ENCODE peak calls at places on chromosome 3, in eight cellular contexts. One of them, this sample, is unnamed.

GRCh38 chr3:36960502-36960901 is 15.6 kb upstream of the TRANK1 start:
- DNase-seq in GM06990: no peak
- DNase-seq in choroid plexus epithelial cell: no peak
- DNase-seq in astrocyte: no peak
- DNase-seq in endodermal cell: no peak
- DNase-seq in body of pancreas: no peak
- DNase-seq in fibroblast of the aortic adventitia: no peak
- DNase-seq in neural progenitor cell: no peak
- DNase-seq in this sample: no peak

GRCh38 chr3:150376001-150376848 is 31.9 kb upstream of the TSC22D2 start:
- DNase-seq in body of pancreas: peak
- DNase-seq in endodermal cell: no peak
- DNase-seq in neural progenitor cell: no peak
- DNase-seq in astrocyte: no peak
- DNase-seq in GM06990: no peak
- DNase-seq in fibroblast of the aortic adventitia: peak
- DNase-seq in choroid plexus epithelial cell: peak
- DNase-seq in this sample: peak

GRCh38 chr3:108548304-108548703 is 37.9 kb upstream of the MYH15 start:
- DNase-seq in body of pancreas: no peak
- DNase-seq in fibroblast of the aortic adventitia: peak
- DNase-seq in endodermal cell: no peak
- DNase-seq in GM06990: no peak
- DNase-seq in astrocyte: no peak
- DNase-seq in choroid plexus epithelial cell: peak
- DNase-seq in neural progenitor cell: no peak
- DNase-seq in this sample: peak

GRCh38 chr3:42665050-42665878 is 11.8 kb downstream of the ZBTB47 start:
- DNase-seq in endodermal cell: peak
- DNase-seq in GM06990: no peak
- DNase-seq in body of pancreas: no peak
- DNase-seq in choroid plexus epithelial cell: no peak
- DNase-seq in neural progenitor cell: no peak
- DNase-seq in astrocyte: no peak
- DNase-seq in fibroblast of the aortic adventitia: no peak
- DNase-seq in this sample: no peak

GRCh38 chr3:155560594-155560993 is 184.3 kb downstream of the PLCH1 start:
- DNase-seq in endodermal cell: peak
- DNase-seq in GM06990: no peak
- DNase-seq in choroid plexus epithelial cell: no peak
- DNase-seq in body of pancreas: no peak
- DNase-seq in neural progenitor cell: no peak
- DNase-seq in astrocyte: peak
- DNase-seq in fibroblast of the aortic adventitia: peak
- DNase-seq in this sample: no peak

GRCh38 chr3:15498461-15499214 is 22.9 kb downstream of the COLQ start:
- DNase-seq in neural progenitor cell: no peak
- DNase-seq in fibroblast of the aortic adventitia: no peak
- DNase-seq in endodermal cell: no peak
- DNase-seq in choroid plexus epithelial cell: no peak
- DNase-seq in astrocyte: no peak
- DNase-seq in body of pancreas: no peak
- DNase-seq in GM06990: no peak
- DNase-seq in this sample: no peak

GRCh38 chr3:8871306-8871705 is 92.0 kb downstream of the RAD18 start:
- DNase-seq in GM06990: no peak
- DNase-seq in endodermal cell: peak
- DNase-seq in astrocyte: no peak
- DNase-seq in fibroblast of the aortic adventitia: no peak
- DNase-seq in neural progenitor cell: no peak
- DNase-seq in body of pancreas: no peak
- DNase-seq in choroid plexus epithelial cell: no peak
- DNase-seq in this sample: no peak

GRCh38 chr3:43923101-43923979 is 232.6 kb downstream of the ABHD5 start:
- DNase-seq in astrocyte: no peak
- DNase-seq in fibroblast of the aortic adventitia: no peak
- DNase-seq in GM06990: no peak
- DNase-seq in choroid plexus epithelial cell: no peak
- DNase-seq in body of pancreas: no peak
- DNase-seq in endodermal cell: no peak
- DNase-seq in neural progenitor cell: no peak
- DNase-seq in this sample: no peak

GRCh38 chr3:155232605-155233004 is 60.9 kb downstream of the STRIT1 start:
- DNase-seq in fibroblast of the aortic adventitia: peak
- DNase-seq in GM06990: no peak
- DNase-seq in choroid plexus epithelial cell: peak
- DNase-seq in astrocyte: peak
- DNase-seq in endodermal cell: no peak
- DNase-seq in body of pancreas: peak
- DNase-seq in neural progenitor cell: no peak
- DNase-seq in this sample: peak

GRCh38 chr3:48750906-48751305 is 33.9 kb upstream of the IP6K2 start:
- DNase-seq in fibroblast of the aortic adventitia: no peak
- DNase-seq in GM06990: no peak
- DNase-seq in endodermal cell: no peak
- DNase-seq in astrocyte: no peak
- DNase-seq in choroid plexus epithelial cell: no peak
- DNase-seq in neural progenitor cell: no peak
- DNase-seq in body of pancreas: no peak
- DNase-seq in this sample: no peak

GRCh38 chr3:165211749-165212148 is 15.6 kb upstream of the SLITRK3 start:
- DNase-seq in astrocyte: no peak
- DNase-seq in body of pancreas: no peak
- DNase-seq in neural progenitor cell: peak
- DNase-seq in GM06990: no peak
- DNase-seq in fibroblast of the aortic adventitia: no peak
- DNase-seq in endodermal cell: no peak
- DNase-seq in choroid plexus epithelial cell: no peak
- DNase-seq in this sample: no peak

GRCh38 chr3:134795776-134796312 is 784 bp downstream of the EPHB1 start:
- DNase-seq in body of pancreas: no peak
- DNase-seq in choroid plexus epithelial cell: peak
- DNase-seq in astrocyte: peak
- DNase-seq in GM06990: no peak
- DNase-seq in fibroblast of the aortic adventitia: peak
- DNase-seq in neural progenitor cell: peak
- DNase-seq in endodermal cell: peak
- DNase-seq in this sample: peak

GRCh38 chr3:195900426-195901355 is 7.7 kb downstream of the TNK2 start:
- DNase-seq in astrocyte: peak
- DNase-seq in choroid plexus epithelial cell: no peak
- DNase-seq in neural progenitor cell: no peak
- DNase-seq in endodermal cell: no peak
- DNase-seq in body of pancreas: peak
- DNase-seq in GM06990: peak
- DNase-seq in fibroblast of the aortic adventitia: no peak
- DNase-seq in this sample: no peak

GRCh38 chr3:194303749-194304148 is 47.4 kb downstream of the CPN2 start:
- DNase-seq in GM06990: no peak
- DNase-seq in astrocyte: no peak
- DNase-seq in choroid plexus epithelial cell: no peak
- DNase-seq in endodermal cell: no peak
- DNase-seq in body of pancreas: no peak
- DNase-seq in neural progenitor cell: no peak
- DNase-seq in fibroblast of the aortic adventitia: no peak
- DNase-seq in this sample: no peak

GRCh38 chr3:32288819-32289218 is 50.3 kb downstream of the CMTM8 start:
- DNase-seq in choroid plexus epithelial cell: no peak
- DNase-seq in endodermal cell: peak
- DNase-seq in fibroblast of the aortic adventitia: no peak
- DNase-seq in GM06990: no peak
- DNase-seq in neural progenitor cell: no peak
- DNase-seq in body of pancreas: no peak
- DNase-seq in astrocyte: no peak
- DNase-seq in this sample: no peak

GRCh38 chr3:127751163-127751621 is 71.1 kb downstream of the MGLL start:
- DNase-seq in neural progenitor cell: no peak
- DNase-seq in fibroblast of the aortic adventitia: no peak
- DNase-seq in GM06990: peak
- DNase-seq in choroid plexus epithelial cell: no peak
- DNase-seq in astrocyte: no peak
- DNase-seq in body of pancreas: peak
- DNase-seq in endodermal cell: no peak
- DNase-seq in this sample: no peak

GRCh38 chr3:119891944-119892721 is 110.2 kb downstream of the NR1I2 start:
- DNase-seq in GM06990: peak
- DNase-seq in body of pancreas: peak
- DNase-seq in astrocyte: peak
- DNase-seq in endodermal cell: peak
- DNase-seq in neural progenitor cell: peak
- DNase-seq in choroid plexus epithelial cell: peak
- DNase-seq in fibroblast of the aortic adventitia: peak
- DNase-seq in this sample: peak

DNA sequence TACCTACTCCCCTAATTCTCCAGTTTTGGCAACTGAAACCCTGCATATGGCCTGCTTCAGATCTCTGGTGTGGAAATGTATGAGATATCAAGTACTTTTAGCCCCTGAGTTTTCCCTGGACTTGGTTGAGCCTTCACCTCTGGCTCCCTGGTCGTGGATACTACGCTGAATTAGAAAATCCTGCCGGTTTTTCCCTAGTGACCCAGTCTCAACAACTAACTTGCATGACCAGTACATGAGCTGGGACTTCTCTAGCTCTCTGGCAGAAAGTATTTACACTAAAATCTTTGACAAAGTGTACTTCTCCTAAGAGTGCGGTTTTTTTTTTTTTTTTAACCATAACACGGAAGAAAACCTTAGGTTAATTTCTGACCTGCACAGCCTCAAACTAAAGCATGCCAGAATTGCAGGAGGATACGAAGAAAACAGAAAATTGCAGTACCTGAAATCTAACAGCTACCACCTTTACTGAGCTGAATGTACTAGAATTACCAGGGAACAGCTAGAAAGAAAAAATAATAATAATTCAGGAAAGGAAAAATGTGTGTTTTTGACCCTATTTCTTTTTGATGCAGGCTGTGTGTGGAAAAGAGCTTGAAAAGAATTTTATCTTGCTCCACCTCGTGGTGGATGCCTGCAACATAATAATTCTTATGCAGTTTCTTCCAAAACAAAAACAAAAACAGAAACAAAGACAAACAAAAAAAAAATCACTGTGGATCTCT is 165.6 kb downstream of the GMNC start:
- DNase-seq in body of pancreas: no peak
- DNase-seq in choroid plexus epithelial cell: peak
- DNase-seq in neural progenitor cell: peak
- DNase-seq in fibroblast of the aortic adventitia: peak
- DNase-seq in GM06990: no peak
- DNase-seq in endodermal cell: no peak
- DNase-seq in astrocyte: no peak
- DNase-seq in this sample: peak
- TF ChIP-seq CTCF in body of pancreas: peak
- TF ChIP-seq CTCF in choroid plexus epithelial cell: peak
- TF ChIP-seq CTCF in neural progenitor cell: peak
- TF ChIP-seq CTCF in fibroblast of the aortic adventitia: peak
- TF ChIP-seq CTCF in GM06990: peak
- TF ChIP-seq CTCF in endodermal cell: peak
- TF ChIP-seq CTCF in astrocyte: peak
- TF ChIP-seq CTCF in this sample: peak

GRCh38 chr3:181696641-181697230 is 15.0 kb upstream of the SOX2 start:
- DNase-seq in fibroblast of the aortic adventitia: no peak
- DNase-seq in astrocyte: no peak
- DNase-seq in choroid plexus epithelial cell: no peak
- DNase-seq in endodermal cell: no peak
- DNase-seq in neural progenitor cell: no peak
- DNase-seq in GM06990: no peak
- DNase-seq in body of pancreas: no peak
- DNase-seq in this sample: no peak

GRCh38 chr3:181698263-181698944 is 13.3 kb upstream of the SOX2 start:
- DNase-seq in astrocyte: no peak
- DNase-seq in choroid plexus epithelial cell: no peak
- DNase-seq in fibroblast of the aortic adventitia: no peak
- DNase-seq in endodermal cell: peak
- DNase-seq in GM06990: no peak
- DNase-seq in body of pancreas: no peak
- DNase-seq in neural progenitor cell: no peak
- DNase-seq in this sample: no peak

GRCh38 chr3:181703701-181704420 is 7.9 kb upstream of the SOX2 start:
- DNase-seq in body of pancreas: no peak
- DNase-seq in neural progenitor cell: peak
- DNase-seq in GM06990: no peak
- DNase-seq in fibroblast of the aortic adventitia: no peak
- DNase-seq in astrocyte: no peak
- DNase-seq in endodermal cell: peak
- DNase-seq in choroid plexus epithelial cell: no peak
- DNase-seq in this sample: no peak

GRCh38 chr3:181699171-181699903 is 12.4 kb upstream of the SOX2 start:
- DNase-seq in fibroblast of the aortic adventitia: no peak
- DNase-seq in neural progenitor cell: peak
- DNase-seq in astrocyte: peak
- DNase-seq in GM06990: no peak
- DNase-seq in endodermal cell: peak
- DNase-seq in choroid plexus epithelial cell: no peak
- DNase-seq in body of pancreas: no peak
- DNase-seq in this sample: no peak

GRCh38 chr3:181700168-181701087 is 11.3 kb upstream of the SOX2 start:
- DNase-seq in GM06990: no peak
- DNase-seq in fibroblast of the aortic adventitia: peak
- DNase-seq in astrocyte: no peak
- DNase-seq in body of pancreas: peak
- DNase-seq in neural progenitor cell: peak
- DNase-seq in choroid plexus epithelial cell: peak
- DNase-seq in endodermal cell: peak
- DNase-seq in this sample: peak
- H3K4me3 ChIP-seq in GM06990: peak
- H3K4me3 ChIP-seq in fibroblast of the aortic adventitia: peak
- H3K4me3 ChIP-seq in astrocyte: peak
- H3K4me3 ChIP-seq in body of pancreas: no peak
- H3K4me3 ChIP-seq in neural progenitor cell: peak
- H3K4me3 ChIP-seq in choroid plexus epithelial cell: no peak
- H3K4me3 ChIP-seq in endodermal cell: no peak
- H3K4me3 ChIP-seq in this sample: no peak

DNA sequence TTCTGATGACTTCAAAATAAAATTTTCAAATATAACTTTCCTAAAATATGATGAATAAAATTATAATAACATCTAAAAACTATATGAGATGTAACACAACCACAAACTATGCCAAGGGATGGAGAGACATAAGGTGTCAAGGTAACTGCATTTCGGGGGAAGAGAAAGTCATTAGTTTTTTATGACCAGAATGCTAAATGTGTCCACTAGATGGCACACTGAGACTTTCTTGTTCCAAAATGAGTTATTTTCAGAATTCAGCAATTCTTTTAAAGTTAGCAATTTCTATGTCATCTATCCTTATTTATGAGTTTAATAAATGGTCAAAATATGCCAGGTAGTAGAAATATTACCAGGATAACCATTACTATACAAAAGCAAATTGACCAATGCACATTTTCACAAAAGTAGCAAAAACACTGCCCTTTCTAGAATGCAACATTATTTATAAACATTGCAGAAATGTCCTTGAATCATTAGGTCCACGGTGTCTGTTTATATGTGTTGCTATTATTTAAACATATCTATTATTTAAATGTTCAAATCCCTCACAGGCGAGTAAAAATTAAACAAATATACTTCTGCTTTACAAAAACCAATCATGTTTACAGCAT is 374.2 kb downstream of the PLCL2 start:
- DNase-seq in astrocyte: peak
- DNase-seq in endodermal cell: no peak
- DNase-seq in fibroblast of the aortic adventitia: peak
- DNase-seq in GM06990: peak
- DNase-seq in neural progenitor cell: peak
- DNase-seq in body of pancreas: no peak
- DNase-seq in choroid plexus epithelial cell: peak
- DNase-seq in this sample: peak
- TF ChIP-seq CTCF in astrocyte: peak
- TF ChIP-seq CTCF in endodermal cell: peak
- TF ChIP-seq CTCF in fibroblast of the aortic adventitia: peak
- TF ChIP-seq CTCF in GM06990: peak
- TF ChIP-seq CTCF in neural progenitor cell: peak
- TF ChIP-seq CTCF in body of pancreas: peak
- TF ChIP-seq CTCF in choroid plexus epithelial cell: peak
- TF ChIP-seq CTCF in this sample: peak

GRCh38 chr3:159045279-159045678 is 243.4 kb downstream of the MFSD1 start:
- DNase-seq in neural progenitor cell: no peak
- DNase-seq in GM06990: no peak
- DNase-seq in fibroblast of the aortic adventitia: no peak
- DNase-seq in body of pancreas: no peak
- DNase-seq in choroid plexus epithelial cell: no peak
- DNase-seq in astrocyte: no peak
- DNase-seq in endodermal cell: no peak
- DNase-seq in this sample: no peak
- H3K4me3 ChIP-seq in neural progenitor cell: no peak
- H3K4me3 ChIP-seq in GM06990: no peak
- H3K4me3 ChIP-seq in fibroblast of the aortic adventitia: no peak
- H3K4me3 ChIP-seq in body of pancreas: no peak
- H3K4me3 ChIP-seq in choroid plexus epithelial cell: no peak
- H3K4me3 ChIP-seq in astrocyte: no peak
- H3K4me3 ChIP-seq in endodermal cell: no peak
- H3K4me3 ChIP-seq in this sample: no peak